ENCODE peak calls at places on chromosomes 4 and X, in four cellular contexts. B is Peyer's patch, P is upper lobe of right lung, W is iPS DF 6.9. E is an unnamed sample.

GRCh38 chr4:2572076-2572475 is 35.6 kb downstream of the FAM193A start:
- DNase-seq in B (no peak), P (no peak), W (no peak), E (no peak)

GRCh38 chr4:127203561-127204260 is 429.0 kb upstream of the INTU start:
- DNase-seq in B (no peak), P (no peak), W (no peak), E (no peak)

GRCh38 chrX:51955200-51955599 is 61.8 kb downstream of the MAGED1 start:
- DNase-seq in B (no peak), P (no peak), W (no peak), E (no peak)

GRCh38 chr4:19380600-19380999 is 871.1 kb upstream of the SLIT2 start:
- DNase-seq in B (no peak), P (no peak), W (no peak), E (no peak)

GRCh38 chr4:155376387-155377268 is at the start of gene MAP9:
- DNase-seq in B (peak; percentile 60), P (peak; percentile 93), W (peak; percentile 91), E (peak; percentile 95)

GRCh38 chr4:6681191-6681590 is 12.5 kb upstream of the S100P start:
- DNase-seq in B (peak; percentile 46), P (no peak), W (no peak), E (peak; percentile 59)

GRCh38 chr4:6114181-6114580 is 86.2 kb downstream of the JAKMIP1 start:
- DNase-seq in B (no peak), P (no peak), W (no peak), E (no peak)

GRCh38 chr4:122650148-122650547 is 29.3 kb upstream of the IL21 start:
- DNase-seq in B (no peak), P (no peak), W (no peak), E (no peak)

GRCh38 chrX:39157796-39158195 is 356.5 kb downstream of the MID1IP1 start:
- DNase-seq in B (no peak), P (no peak), W (no peak), E (no peak)

GRCh38 chr4:119026662-119027444 is 108.8 kb upstream of the MYOZ2 start:
- DNase-seq in B (no peak), P (no peak), W (no peak), E (peak; percentile 44)

GRCh38 chr4:156528216-156528615 is 443.4 kb downstream of the PDGFC start:
- DNase-seq in B (no peak), P (no peak), W (no peak), E (no peak)

GRCh38 chrX:20418379-20418778 is 151.7 kb upstream of the RPS6KA3 start:
- DNase-seq in B (no peak), P (no peak), W (no peak), E (no peak)

DNA sequence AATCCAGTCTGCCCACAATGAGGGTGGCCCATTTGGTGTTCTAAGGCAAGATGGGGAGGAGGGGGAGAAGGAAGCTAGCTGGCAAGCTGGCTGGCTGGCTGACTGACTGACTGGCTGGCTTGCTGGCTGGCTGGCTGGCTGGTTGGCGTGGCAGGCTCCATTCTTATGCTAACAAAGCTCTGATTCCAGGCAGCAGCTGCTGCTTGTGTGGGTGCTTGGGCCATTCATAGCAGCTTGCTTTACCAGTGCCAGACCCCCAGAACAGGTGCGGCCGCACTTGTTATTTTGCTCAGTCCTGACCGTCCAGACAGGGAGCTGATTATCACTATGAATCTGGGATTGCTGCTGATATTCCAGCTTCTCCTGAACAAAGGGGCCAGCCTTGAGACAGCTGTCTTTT is 131.2 kb upstream of the PAK3 start:
- DNase-seq in B (no peak), P (no peak), W (no peak), E (no peak)
- H3K4me1 ChIP-seq in B (no peaks in the 10 kb centered on the region), P (no peaks in the 10 kb centered on the region), W (peaks cover 1% of the 10 kb centered on the region), E (no peaks in the 10 kb centered on the region)

DNA sequence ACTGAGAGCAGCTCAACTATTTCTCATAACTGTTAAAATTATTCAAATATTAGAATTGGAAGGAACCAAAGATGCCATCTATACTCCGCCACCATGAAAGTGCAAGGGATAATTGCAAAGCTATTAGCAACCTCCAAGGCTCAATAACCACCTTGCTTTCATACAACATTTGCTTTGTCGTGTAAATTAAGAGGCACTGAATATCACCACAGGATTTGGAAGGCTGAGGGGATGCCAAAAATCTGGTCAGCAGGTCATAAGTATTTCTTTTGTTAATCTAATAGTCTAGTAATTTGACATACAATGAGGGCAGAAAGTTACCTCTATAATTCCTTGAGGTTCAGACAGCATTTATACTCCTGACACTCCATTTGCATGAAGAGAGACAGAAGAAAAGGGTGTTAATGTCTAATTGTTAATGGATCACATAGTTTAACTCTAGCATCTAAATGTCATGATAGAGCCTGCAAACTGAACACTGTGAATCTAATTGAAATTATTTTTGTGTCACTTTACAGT is 200.9 kb upstream of the DIAPH2 start:
- DNase-seq in B (no peak), P (no peak), W (peak; percentile 4), E (no peak)
- H3K4me1 ChIP-seq in B (no peaks in the 10 kb centered on the region), P (no peaks in the 10 kb centered on the region), W (no peaks in the 10 kb centered on the region), E (no peaks in the 10 kb centered on the region)

DNA sequence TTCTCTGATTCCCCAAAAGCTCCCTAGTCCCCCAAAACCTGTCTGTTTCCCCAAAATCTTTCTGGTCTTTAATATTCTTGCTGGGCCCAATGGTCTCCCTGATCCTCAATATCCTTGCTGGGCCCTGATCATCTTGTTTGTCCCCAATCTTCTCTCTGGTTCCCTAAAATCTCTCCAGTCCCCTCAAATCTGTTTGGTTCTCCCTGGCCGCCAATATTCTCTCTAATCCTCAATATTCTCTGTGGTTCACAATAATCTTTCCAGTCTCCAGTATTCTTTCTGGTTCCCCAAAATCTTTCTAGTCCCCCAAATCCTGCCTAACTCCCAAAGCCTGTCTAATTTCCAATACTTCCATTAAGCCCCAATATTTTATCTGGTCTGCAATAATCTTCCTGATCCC is 18.5 kb downstream of the P2RY8 start:
- DNase-seq in B (no peak), P (no peak), W (no peak), E (no peak)
- H3K4me1 ChIP-seq in B (no peaks in the 10 kb centered on the region), P (no peaks in the 10 kb centered on the region), W (peaks cover 5% of the 10 kb centered on the region), E (no peaks in the 10 kb centered on the region)

GRCh38 chrX:40169193-40170086 is 71.7 kb upstream of the BCOR start:
- DNase-seq in B (no peak), P (peak; percentile 73), W (no peak), E (no peak)

GRCh38 chrX:40172980-40173661 is 75.4 kb upstream of the BCOR start:
- DNase-seq in B (no peak), P (no peak), W (no peak), E (no peak)

GRCh38 chrX:40172169-40172979 is 74.6 kb upstream of the BCOR start:
- DNase-seq in B (peak; percentile 78), P (peak; percentile 85), W (no peak), E (peak; percentile 88)

GRCh38 chrX:40170830-40171512 is 73.2 kb upstream of the BCOR start:
- DNase-seq in B (no peak), P (no peak), W (no peak), E (no peak)

GRCh38 chrX:40171513-40172168 is 73.9 kb upstream of the BCOR start:
- DNase-seq in B (peak; percentile 56), P (peak; percentile 67), W (no peak), E (peak; percentile 59)
- H3K4me1 ChIP-seq in B (peaks cover 35% of the 10 kb centered on the region), P (peaks cover 20% of the 10 kb centered on the region), W (peaks cover 4% of the 10 kb centered on the region), E (no peaks in the 10 kb centered on the region)

GRCh38 chr4:109435635-109436034 is 2.0 kb downstream of the SEC24B start:
- DNase-seq in B (no peak), P (no peak), W (no peak), E (no peak)

GRCh38 chr4:109434007-109434792 is 585 bp downstream of the SEC24B start:
- DNase-seq in B (peak; percentile 64), P (peak; percentile 78), W (no peak), E (peak; percentile 66)

GRCh38 chr4:109434793-109435080 is 1.1 kb downstream of the SEC24B start:
- DNase-seq in B (no peak), P (no peak), W (no peak), E (no peak)

GRCh38 chr4:109433281-109434006 is at the start of gene SEC24B:
- DNase-seq in B (peak; percentile 95), P (peak; percentile 97), W (no peak), E (peak; percentile 96)

DNA sequence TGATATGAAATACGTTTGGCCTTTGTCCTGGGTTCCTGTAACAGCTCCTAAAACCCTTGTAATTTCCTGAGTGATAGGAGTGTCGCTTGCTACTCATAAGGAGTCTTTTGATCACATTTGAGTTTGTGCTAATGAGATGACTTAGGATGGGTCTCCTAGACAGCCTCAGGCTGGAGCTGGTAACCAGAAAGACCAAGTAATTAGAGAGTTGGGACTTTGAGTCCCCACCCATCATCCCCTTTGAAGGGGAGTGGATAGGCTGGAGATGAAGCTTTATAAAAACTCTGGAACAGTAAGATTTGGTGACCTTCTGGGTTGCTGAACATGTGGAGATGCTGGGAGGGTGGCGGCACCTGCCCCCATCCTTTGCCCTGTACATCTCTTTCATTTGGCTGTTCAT is 2.9 kb downstream of the SEC24B start:
- DNase-seq in B (no peak), P (no peak), W (no peak), E (no peak)
- H3K4me1 ChIP-seq in B (peaks cover 40% of the 10 kb centered on the region), P (peaks cover 53% of the 10 kb centered on the region), W (peaks cover 3% of the 10 kb centered on the region), E (no peaks in the 10 kb centered on the region)

GRCh38 chr4:86978709-86979108 is 43.9 kb downstream of the AFF1 start:
- DNase-seq in B (no peak), P (no peak), W (no peak), E (no peak)

GRCh38 chr4:86974481-86975050 is 39.8 kb downstream of the AFF1 start:
- DNase-seq in B (no peak), P (no peak), W (no peak), E (no peak)

GRCh38 chr4:86975927-86976326 is 41.1 kb downstream of the AFF1 start:
- DNase-seq in B (no peak), P (no peak), W (no peak), E (no peak)

GRCh38 chr4:86977621-86978184 is 42.9 kb downstream of the AFF1 start:
- DNase-seq in B (no peak), P (no peak), W (no peak), E (no peak)

DNA sequence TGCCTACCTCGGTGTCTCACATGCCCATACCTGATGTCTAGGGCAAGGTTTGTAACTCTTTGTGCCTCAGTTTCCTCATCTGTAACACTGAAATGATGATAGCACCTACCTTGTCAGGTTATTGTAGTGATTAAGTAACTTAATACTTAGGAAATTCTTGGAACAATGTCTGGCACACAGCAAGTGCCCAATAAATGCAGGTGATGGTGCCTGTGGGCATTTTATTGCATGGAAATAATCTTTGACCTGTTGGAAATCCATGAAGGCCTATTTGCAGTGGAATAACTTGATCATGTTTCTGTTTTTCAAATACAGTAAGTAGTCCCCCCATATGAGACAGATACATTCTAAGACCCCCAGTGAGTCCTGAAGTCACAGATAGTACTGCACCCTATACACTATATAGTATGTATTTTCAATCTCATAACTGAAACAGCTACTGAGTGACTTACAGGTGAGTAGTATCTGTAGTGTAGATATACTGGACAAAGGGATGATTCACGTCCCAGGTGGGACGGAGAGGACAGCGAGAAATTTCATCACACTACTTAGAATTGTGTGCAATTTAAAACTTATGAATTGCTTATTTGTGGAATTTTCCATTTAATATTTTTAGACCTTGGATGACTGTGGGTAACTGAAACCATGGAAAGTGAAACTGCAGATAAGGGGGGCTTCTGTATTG is 42.1 kb downstream of the AFF1 start:
- DNase-seq in B (no peak), P (no peak), W (no peak), E (no peak)
- H3K4me1 ChIP-seq in B (peaks cover 8% of the 10 kb centered on the region), P (peaks cover 20% of the 10 kb centered on the region), W (peaks cover 3% of the 10 kb centered on the region), E (no peaks in the 10 kb centered on the region)

GRCh38 chrX:53166103-53166502 is 58.9 kb downstream of the KDM5C start:
- DNase-seq in B (no peak), P (no peak), W (no peak), E (no peak)

DNA sequence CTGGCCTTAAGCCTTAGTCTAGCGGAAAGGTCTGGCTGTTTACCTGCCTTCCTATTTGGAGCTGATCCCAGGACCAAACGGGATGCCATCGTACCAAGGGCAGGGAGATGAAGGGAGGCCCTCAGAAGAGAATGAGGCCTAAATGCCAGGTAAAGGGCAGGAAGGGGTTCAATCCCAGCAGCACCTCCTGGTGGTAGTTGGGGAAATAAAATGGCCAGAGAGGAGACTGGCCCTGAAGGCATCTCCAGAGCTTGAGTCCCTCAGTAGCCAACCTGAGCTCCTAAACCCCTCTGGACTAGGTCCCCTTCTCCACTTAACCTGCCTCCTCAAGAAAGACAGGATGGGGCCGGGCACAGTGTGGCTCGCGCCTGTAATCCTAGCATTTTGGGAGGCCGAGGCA is 53.7 kb downstream of the KDM5C start:
- DNase-seq in B (no peak), P (no peak), W (no peak), E (no peak)
- H3K4me1 ChIP-seq in B (no peaks in the 10 kb centered on the region), P (no peaks in the 10 kb centered on the region), W (no peaks in the 10 kb centered on the region), E (no peaks in the 10 kb centered on the region)

E was measured in aorta.